ENCODE peak calls at places on chromosomes 7 and 10, in nine cellular contexts. B, J, W, G, Y, F, E, R and L are unnamed samples.

GRCh38 chr10:94292448-94293118 is 70.2 kb downstream of the NOC3L start:
- DNase-seq in Y (peak; percentile 59), W (peak; percentile 48), R (peak; percentile 73), F (peak; percentile 46), E (no peak), J (no peak), G (no peak), B (no peak), L (no peak)

GRCh38 chr10:95476482-95477174 is 84.5 kb downstream of the SORBS1 start:
- DNase-seq in B (no peak), W (no peak), E (no peak), J (no peak), G (no peak), R (no peak), F (no peak), Y (no peak), L (no peak)

GRCh38 chr10:68333058-68333395 is 299 bp upstream of the PBLD start:
- DNase-seq in E (no peak), J (no peak), F (no peak), B (no peak), R (peak; percentile 56), W (no peak), Y (no peak), G (no peak), L (no peak)

GRCh38 chr7:47373871-47374451 is 207.9 kb downstream of the TNS3 start:
- DNase-seq in E (no peak), W (no peak), R (no peak), G (no peak), J (no peak), B (no peak), F (no peak), Y (no peak), L (no peak)

GRCh38 chr7:376306-376969 is 86.5 kb downstream of the FOXL3 start:
- DNase-seq in G (no peak), R (no peak), W (peak; percentile 12), J (no peak), E (no peak), Y (peak; percentile 12), F (no peak), B (no peak), L (no peak)

GRCh38 chr7:20831451-20831850 is 44.8 kb upstream of the SP8 start:
- DNase-seq in Y (no peak), W (no peak), F (no peak), E (no peak), J (no peak), B (no peak), R (no peak), G (no peak), L (no peak)

GRCh38 chr7:55245271-55245723 is 119.8 kb upstream of the LANCL2 start:
- DNase-seq in E (no peak), F (no peak), G (no peak), B (no peak), R (peak; percentile 93), J (no peak), Y (no peak), W (no peak), L (peak; percentile 54)

GRCh38 chr10:112271982-112272381 is 11.2 kb upstream of the TECTB start:
- DNase-seq in G (no peak), B (no peak), E (no peak), W (no peak), Y (no peak), R (peak; percentile 85), F (no peak), J (no peak), L (no peak)

GRCh38 chr10:115706482-115707076 is 566.4 kb downstream of the GFRA1 start:
- DNase-seq in W (no peak), R (peak; percentile 30), E (no peak), B (no peak), Y (no peak), F (no peak), J (no peak), G (peak; percentile 8), L (peak; percentile 15)

GRCh38 chr7:30224511-30225031 is 59.8 kb upstream of the ZNRF2 start:
- DNase-seq in R (peak; percentile 30), E (no peak), W (no peak), G (no peak), J (no peak), B (no peak), Y (no peak), F (no peak), L (peak; percentile 80)

GRCh38 chr10:13340626-13341370 is 7.3 kb downstream of the SEPHS1 start:
- DNase-seq in W (no peak), R (no peak), F (no peak), J (peak; percentile 63), E (no peak), Y (no peak), B (peak; percentile 54), G (no peak), L (no peak)

GRCh38 chr10:18618995-18619394 is 32.4 kb downstream of the NSUN6 start:
- DNase-seq in J (no peak), B (no peak), W (no peak), E (no peak), G (no peak), R (no peak), Y (no peak), F (no peak), L (no peak)

GRCh38 chr7:95622859-95623258 is 26.5 kb upstream of the PDK4 start:
- DNase-seq in J (no peak), B (no peak), R (no peak), G (no peak), E (no peak), Y (no peak), F (no peak), W (no peak), L (no peak)

GRCh38 chr10:59805043-59805442 is 51.8 kb upstream of the MRLN start:
- DNase-seq in W (no peak), Y (no peak), J (no peak), F (no peak), G (no peak), R (peak; percentile 5), B (no peak), E (peak; percentile 59), L (peak; percentile 15)

GRCh38 chr10:112967200-112967599 is 17.2 kb downstream of the TCF7L2 start:
- DNase-seq in E (no peak), Y (no peak), R (peak; percentile 95), W (no peak), F (no peak), J (no peak), G (no peak), B (no peak), L (no peak)

GRCh38 chr7:44279286-44279685 is 46.1 kb downstream of the CAMK2B start:
- DNase-seq in G (no peak), R (no peak), E (no peak), J (no peak), F (no peak), W (peak; percentile 8), B (no peak), Y (peak; percentile 2), L (no peak)

GRCh38 chr10:71981868-71982230 is 17.7 kb downstream of the CHST3 start:
- DNase-seq in E (no peak), J (no peak), G (no peak), R (no peak), B (no peak), Y (no peak), F (no peak), W (no peak), L (no peak)
- H3K4me1 ChIP-seq in E (peaks cover 23% of the 10 kb centered on the region), J (no peaks in the 10 kb centered on the region), G (peaks cover 60% of the 10 kb centered on the region), R (peaks cover 40% of the 10 kb centered on the region), B (no peaks in the 10 kb centered on the region), Y (peaks cover 99% of the 10 kb centered on the region), F (peaks cover 61% of the 10 kb centered on the region), W (peaks cover 63% of the 10 kb centered on the region), L (peaks cover 6% of the 10 kb centered on the region)

GRCh38 chr10:63578501-63578900 is 57.3 kb downstream of the REEP3 start:
- DNase-seq in F (no peak), B (no peak), R (no peak), Y (no peak), J (no peak), G (no peak), W (no peak), E (no peak), L (no peak)

GRCh38 chr10:63573068-63573697 is 52.0 kb downstream of the REEP3 start:
- DNase-seq in B (no peak), W (no peak), R (peak; percentile 87), J (no peak), E (no peak), F (no peak), G (no peak), Y (no peak), L (no peak)

DNA sequence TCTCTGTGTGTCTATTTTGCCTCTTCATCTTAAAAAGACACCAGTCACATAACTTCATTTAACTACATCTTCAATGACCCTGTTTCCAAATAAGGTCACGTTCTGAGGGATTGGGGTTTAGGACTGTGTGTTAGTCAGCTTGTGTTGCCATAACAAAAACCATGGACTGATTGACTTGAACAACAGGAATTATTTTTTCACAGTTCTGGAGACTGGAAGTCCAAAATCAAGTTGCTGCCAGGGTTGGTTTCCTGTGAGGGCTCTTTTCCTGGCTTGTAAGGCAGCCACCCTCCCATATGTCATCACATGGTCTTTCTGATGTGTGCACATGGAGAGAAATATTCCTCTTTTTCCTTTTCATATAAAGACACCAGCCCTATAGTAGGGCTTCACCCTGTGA is 55.3 kb downstream of the REEP3 start:
- DNase-seq in W (no peak), Y (no peak), E (no peak), R (no peak), J (no peak), B (no peak), F (no peak), G (no peak), L (no peak)
- H3K4me1 ChIP-seq in W (peaks cover 3% of the 10 kb centered on the region), Y (peaks cover 63% of the 10 kb centered on the region), E (no peaks in the 10 kb centered on the region), R (no peaks in the 10 kb centered on the region), J (no peaks in the 10 kb centered on the region), B (peaks cover 15% of the 10 kb centered on the region), F (peaks cover 13% of the 10 kb centered on the region), G (peaks cover 11% of the 10 kb centered on the region), L (no peaks in the 10 kb centered on the region)

GRCh38 chr7:131131746-131132431 is 195.8 kb upstream of the MKLN1 start:
- DNase-seq in W (no peak), G (no peak), R (no peak), E (no peak), J (no peak), F (no peak), Y (no peak), B (no peak), L (peak; percentile 7)
- H3K4me1 ChIP-seq in W (no peaks in the 10 kb centered on the region), G (peaks cover 4% of the 10 kb centered on the region), R (peaks cover 2% of the 10 kb centered on the region), E (no peaks in the 10 kb centered on the region), J (no peaks in the 10 kb centered on the region), F (no peaks in the 10 kb centered on the region), Y (no peaks in the 10 kb centered on the region), B (no peaks in the 10 kb centered on the region), L (no peaks in the 10 kb centered on the region)

GRCh38 chr10:51907342-51907741 is 207.9 kb upstream of the CSTF2T start:
- DNase-seq in J (no peak), E (no peak), Y (no peak), F (no peak), G (no peak), R (no peak), B (no peak), W (no peak), L (no peak)
- H3K4me1 ChIP-seq in J (no peaks in the 10 kb centered on the region), E (peaks cover 11% of the 10 kb centered on the region), Y (no peaks in the 10 kb centered on the region), F (no peaks in the 10 kb centered on the region), G (no peaks in the 10 kb centered on the region), R (no peaks in the 10 kb centered on the region), B (no peaks in the 10 kb centered on the region), W (peaks cover 1% of the 10 kb centered on the region), L (no peaks in the 10 kb centered on the region)